ENCODE peak calls at places on chromosome 15, in nine cellular contexts. One of them, this sample, is unnamed. For H3K27me3, the result is how much of the 10 kb centered on the place peaks cover.

GRCh38 chr15:90862964-90863721 is 5.2 kb upstream of the FURIN start:
- DNase-seq in AG04450: no peak
- DNase-seq in effector memory CD4-positive, alpha-beta T cell: no peak
- DNase-seq in right cardiac atrium: peak
- DNase-seq in upper lobe of left lung: peak
- DNase-seq in WERI-Rb-1: no peak
- DNase-seq in thoracic aorta: no peak
- DNase-seq in fibroblast of lung: no peak
- DNase-seq in BJ: no peak
- DNase-seq in this sample: peak

GRCh38 chr15:31045606-31046005 is 54.2 kb upstream of the MTMR10 start:
- DNase-seq in BJ: no peak
- DNase-seq in thoracic aorta: no peak
- DNase-seq in effector memory CD4-positive, alpha-beta T cell: no peak
- DNase-seq in fibroblast of lung: no peak
- DNase-seq in AG04450: no peak
- DNase-seq in WERI-Rb-1: no peak
- DNase-seq in upper lobe of left lung: no peak
- DNase-seq in right cardiac atrium: no peak
- DNase-seq in this sample: no peak

GRCh38 chr15:63277893-63278505 is 594 bp downstream of the APH1B start:
- DNase-seq in upper lobe of left lung: peak
- DNase-seq in BJ: no peak
- DNase-seq in AG04450: no peak
- DNase-seq in right cardiac atrium: no peak
- DNase-seq in effector memory CD4-positive, alpha-beta T cell: no peak
- DNase-seq in thoracic aorta: no peak
- DNase-seq in WERI-Rb-1: no peak
- DNase-seq in fibroblast of lung: no peak
- DNase-seq in this sample: peak

GRCh38 chr15:23546158-23546557 is 19.3 kb upstream of the MKRN3 start:
- DNase-seq in WERI-Rb-1: no peak
- DNase-seq in AG04450: no peak
- DNase-seq in effector memory CD4-positive, alpha-beta T cell: no peak
- DNase-seq in thoracic aorta: no peak
- DNase-seq in fibroblast of lung: no peak
- DNase-seq in upper lobe of left lung: no peak
- DNase-seq in BJ: no peak
- DNase-seq in right cardiac atrium: no peak
- DNase-seq in this sample: no peak

GRCh38 chr15:36506733-36507356 is 72.6 kb upstream of the CDIN1 start:
- DNase-seq in upper lobe of left lung: no peak
- DNase-seq in fibroblast of lung: no peak
- DNase-seq in AG04450: no peak
- DNase-seq in effector memory CD4-positive, alpha-beta T cell: no peak
- DNase-seq in right cardiac atrium: no peak
- DNase-seq in thoracic aorta: no peak
- DNase-seq in BJ: no peak
- DNase-seq in WERI-Rb-1: no peak
- DNase-seq in this sample: no peak

GRCh38 chr15:63066302-63066701 is 23.8 kb downstream of the TPM1 start:
- DNase-seq in right cardiac atrium: no peak
- DNase-seq in effector memory CD4-positive, alpha-beta T cell: no peak
- DNase-seq in thoracic aorta: no peak
- DNase-seq in WERI-Rb-1: no peak
- DNase-seq in upper lobe of left lung: no peak
- DNase-seq in BJ: no peak
- DNase-seq in AG04450: no peak
- DNase-seq in fibroblast of lung: peak
- DNase-seq in this sample: no peak

GRCh38 chr15:63918317-63918672 is 84.5 kb upstream of the HERC1 start:
- DNase-seq in upper lobe of left lung: no peak
- DNase-seq in right cardiac atrium: no peak
- DNase-seq in thoracic aorta: no peak
- DNase-seq in BJ: no peak
- DNase-seq in AG04450: no peak
- DNase-seq in fibroblast of lung: no peak
- DNase-seq in effector memory CD4-positive, alpha-beta T cell: no peak
- DNase-seq in WERI-Rb-1: no peak
- DNase-seq in this sample: peak

GRCh38 chr15:22227411-22227810 is 147.1 kb downstream of the OR4M2 start:
- DNase-seq in WERI-Rb-1: no peak
- DNase-seq in right cardiac atrium: no peak
- DNase-seq in BJ: no peak
- DNase-seq in effector memory CD4-positive, alpha-beta T cell: no peak
- DNase-seq in upper lobe of left lung: peak
- DNase-seq in AG04450: no peak
- DNase-seq in thoracic aorta: no peak
- DNase-seq in fibroblast of lung: no peak
- DNase-seq in this sample: no peak

GRCh38 chr15:97030251-97030650 is 699.8 kb downstream of the NR2F2 start:
- DNase-seq in BJ: no peak
- DNase-seq in right cardiac atrium: no peak
- DNase-seq in effector memory CD4-positive, alpha-beta T cell: no peak
- DNase-seq in upper lobe of left lung: no peak
- DNase-seq in WERI-Rb-1: no peak
- DNase-seq in AG04450: no peak
- DNase-seq in fibroblast of lung: no peak
- DNase-seq in thoracic aorta: no peak
- DNase-seq in this sample: no peak

GRCh38 chr15:49758856-49759255 is 138.0 kb downstream of the DTWD1 start:
- DNase-seq in upper lobe of left lung: no peak
- DNase-seq in fibroblast of lung: peak
- DNase-seq in right cardiac atrium: no peak
- DNase-seq in effector memory CD4-positive, alpha-beta T cell: no peak
- DNase-seq in thoracic aorta: no peak
- DNase-seq in WERI-Rb-1: no peak
- DNase-seq in BJ: no peak
- DNase-seq in AG04450: no peak
- DNase-seq in this sample: no peak

GRCh38 chr15:34737379-34737928 is 17.3 kb downstream of the GJD2 start:
- DNase-seq in WERI-Rb-1: no peak
- DNase-seq in right cardiac atrium: peak
- DNase-seq in BJ: no peak
- DNase-seq in upper lobe of left lung: no peak
- DNase-seq in effector memory CD4-positive, alpha-beta T cell: no peak
- DNase-seq in fibroblast of lung: no peak
- DNase-seq in AG04450: no peak
- DNase-seq in thoracic aorta: no peak
- DNase-seq in this sample: peak

GRCh38 chr15:49145651-49146609 is 9.5 kb downstream of the COPS2 start:
- DNase-seq in AG04450: no peak
- DNase-seq in thoracic aorta: no peak
- DNase-seq in right cardiac atrium: no peak
- DNase-seq in upper lobe of left lung: peak
- DNase-seq in BJ: no peak
- DNase-seq in effector memory CD4-positive, alpha-beta T cell: no peak
- DNase-seq in WERI-Rb-1: peak
- DNase-seq in fibroblast of lung: peak
- DNase-seq in this sample: peak

GRCh38 chr15:92930776-92931175 is 30.7 kb downstream of the CHD2 start:
- DNase-seq in fibroblast of lung: peak
- DNase-seq in WERI-Rb-1: peak
- DNase-seq in BJ: peak
- DNase-seq in AG04450: peak
- DNase-seq in upper lobe of left lung: no peak
- DNase-seq in right cardiac atrium: no peak
- DNase-seq in thoracic aorta: no peak
- DNase-seq in effector memory CD4-positive, alpha-beta T cell: no peak
- DNase-seq in this sample: peak

GRCh38 chr15:63203451-63204090 is 14.2 kb downstream of the RAB8B start:
- DNase-seq in thoracic aorta: no peak
- DNase-seq in WERI-Rb-1: no peak
- DNase-seq in right cardiac atrium: no peak
- DNase-seq in fibroblast of lung: peak
- DNase-seq in upper lobe of left lung: no peak
- DNase-seq in AG04450: no peak
- DNase-seq in effector memory CD4-positive, alpha-beta T cell: peak
- DNase-seq in BJ: no peak
- DNase-seq in this sample: peak

GRCh38 chr15:88388702-88389101 is 78.5 kb downstream of the MRPL46 start:
- DNase-seq in BJ: no peak
- DNase-seq in fibroblast of lung: no peak
- DNase-seq in effector memory CD4-positive, alpha-beta T cell: no peak
- DNase-seq in upper lobe of left lung: no peak
- DNase-seq in WERI-Rb-1: no peak
- DNase-seq in AG04450: no peak
- DNase-seq in thoracic aorta: no peak
- DNase-seq in right cardiac atrium: no peak
- DNase-seq in this sample: no peak

DNA sequence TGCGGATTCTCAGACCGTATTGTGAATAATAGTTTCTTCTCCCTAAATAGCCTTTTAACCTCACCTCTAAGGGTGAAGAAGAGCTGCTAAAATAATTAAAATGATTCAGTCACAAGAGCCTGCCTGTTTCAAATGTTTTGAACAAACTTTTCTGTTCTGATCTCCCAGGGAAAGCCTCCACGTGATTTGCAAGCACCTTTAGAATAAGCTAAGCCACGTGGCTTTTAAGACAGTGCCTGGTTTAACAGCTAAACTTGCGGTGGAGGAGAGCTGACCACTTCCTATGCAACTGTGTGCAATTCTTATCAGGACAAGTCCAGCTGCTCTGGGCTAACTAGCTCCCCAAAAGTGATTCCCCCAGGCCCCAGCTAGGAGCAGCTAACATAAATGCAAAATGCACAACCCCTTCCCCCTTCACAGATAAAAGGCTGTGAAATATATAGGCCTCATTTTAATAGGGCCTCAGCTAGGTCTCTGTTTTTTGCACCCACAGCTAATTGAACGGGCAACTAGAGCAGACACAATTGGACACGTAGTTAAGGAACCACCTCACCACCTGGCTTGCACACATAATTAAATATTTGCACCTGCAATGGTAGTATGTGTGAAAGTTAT is 401.2 kb upstream of the NR2F2 start:
- DNase-seq in WERI-Rb-1: no peak
- DNase-seq in BJ: no peak
- DNase-seq in thoracic aorta: no peak
- DNase-seq in fibroblast of lung: peak
- DNase-seq in right cardiac atrium: no peak
- DNase-seq in AG04450: no peak
- DNase-seq in upper lobe of left lung: no peak
- DNase-seq in effector memory CD4-positive, alpha-beta T cell: no peak
- DNase-seq in this sample: no peak
- H3K27me3 ChIP-seq in WERI-Rb-1: under half
- H3K27me3 ChIP-seq in BJ: under half
- H3K27me3 ChIP-seq in thoracic aorta: under half
- H3K27me3 ChIP-seq in fibroblast of lung: under half
- H3K27me3 ChIP-seq in right cardiac atrium: under half
- H3K27me3 ChIP-seq in AG04450: under half
- H3K27me3 ChIP-seq in upper lobe of left lung: under half
- H3K27me3 ChIP-seq in effector memory CD4-positive, alpha-beta T cell: under half
- H3K27me3 ChIP-seq in this sample: under half

DNA sequence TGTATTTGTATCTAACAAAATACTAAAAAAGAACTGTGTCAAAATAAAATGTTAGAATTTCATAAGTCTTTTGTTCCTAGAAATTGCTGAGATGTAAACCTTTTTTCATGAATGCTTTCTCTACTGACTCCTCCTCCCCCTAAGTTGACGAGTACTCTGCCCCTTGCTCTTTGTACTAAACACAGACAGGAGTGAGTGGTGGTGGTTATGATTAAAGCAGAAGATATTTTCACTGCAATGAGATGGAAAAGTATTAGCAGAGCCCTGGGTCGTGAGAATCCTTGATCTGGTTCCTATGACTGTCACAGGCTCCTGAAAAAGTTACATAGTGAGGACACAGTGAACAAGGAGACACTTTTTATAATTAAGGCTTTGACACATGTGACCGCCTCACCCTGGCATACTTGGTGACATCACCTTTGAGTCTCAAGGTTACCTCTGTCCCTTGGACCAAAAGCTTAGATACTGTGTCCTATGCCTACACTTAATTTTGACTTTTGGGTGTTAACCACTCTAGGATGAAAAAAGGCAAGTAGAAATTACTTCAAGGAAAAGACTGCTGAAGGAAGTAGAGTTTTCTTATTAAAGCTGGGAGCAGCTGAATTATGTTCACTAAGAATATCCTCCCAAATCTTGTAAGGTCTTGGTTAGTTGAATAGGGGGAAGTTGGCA is 130.4 kb upstream of the LYSMD4 start:
- DNase-seq in thoracic aorta: no peak
- DNase-seq in BJ: no peak
- DNase-seq in effector memory CD4-positive, alpha-beta T cell: no peak
- DNase-seq in upper lobe of left lung: no peak
- DNase-seq in right cardiac atrium: no peak
- DNase-seq in AG04450: no peak
- DNase-seq in fibroblast of lung: peak
- DNase-seq in WERI-Rb-1: no peak
- DNase-seq in this sample: no peak
- H3K27me3 ChIP-seq in thoracic aorta: under half
- H3K27me3 ChIP-seq in BJ: under half
- H3K27me3 ChIP-seq in effector memory CD4-positive, alpha-beta T cell: under half
- H3K27me3 ChIP-seq in upper lobe of left lung: under half
- H3K27me3 ChIP-seq in right cardiac atrium: under half
- H3K27me3 ChIP-seq in AG04450: under half
- H3K27me3 ChIP-seq in fibroblast of lung: under half
- H3K27me3 ChIP-seq in WERI-Rb-1: under half
- H3K27me3 ChIP-seq in this sample: under half

GRCh38 chr15:60179786-60180391 is 175.8 kb downstream of the FOXB1 start:
- DNase-seq in AG04450: peak
- DNase-seq in BJ: no peak
- DNase-seq in effector memory CD4-positive, alpha-beta T cell: peak
- DNase-seq in upper lobe of left lung: no peak
- DNase-seq in right cardiac atrium: no peak
- DNase-seq in WERI-Rb-1: peak
- DNase-seq in fibroblast of lung: peak
- DNase-seq in thoracic aorta: no peak
- DNase-seq in this sample: peak
- H3K27me3 ChIP-seq in AG04450: under half
- H3K27me3 ChIP-seq in BJ: under half
- H3K27me3 ChIP-seq in effector memory CD4-positive, alpha-beta T cell: under half
- H3K27me3 ChIP-seq in upper lobe of left lung: under half
- H3K27me3 ChIP-seq in right cardiac atrium: under half
- H3K27me3 ChIP-seq in WERI-Rb-1: under half
- H3K27me3 ChIP-seq in fibroblast of lung: under half
- H3K27me3 ChIP-seq in thoracic aorta: under half
- H3K27me3 ChIP-seq in this sample: under half

GRCh38 chr15:45715528-45715927 is 80.7 kb downstream of the SQOR start:
- DNase-seq in BJ: no peak
- DNase-seq in fibroblast of lung: no peak
- DNase-seq in AG04450: no peak
- DNase-seq in thoracic aorta: no peak
- DNase-seq in upper lobe of left lung: no peak
- DNase-seq in effector memory CD4-positive, alpha-beta T cell: no peak
- DNase-seq in right cardiac atrium: no peak
- DNase-seq in WERI-Rb-1: no peak
- DNase-seq in this sample: peak

GRCh38 chr15:45705510-45706473 is 71.0 kb downstream of the SQOR start:
- DNase-seq in WERI-Rb-1: peak
- DNase-seq in effector memory CD4-positive, alpha-beta T cell: peak
- DNase-seq in right cardiac atrium: peak
- DNase-seq in upper lobe of left lung: peak
- DNase-seq in fibroblast of lung: peak
- DNase-seq in thoracic aorta: peak
- DNase-seq in AG04450: peak
- DNase-seq in BJ: peak
- DNase-seq in this sample: peak

GRCh38 chr15:45714501-45715488 is 80.0 kb downstream of the SQOR start:
- DNase-seq in BJ: peak
- DNase-seq in upper lobe of left lung: peak
- DNase-seq in effector memory CD4-positive, alpha-beta T cell: peak
- DNase-seq in AG04450: peak
- DNase-seq in WERI-Rb-1: peak
- DNase-seq in right cardiac atrium: peak
- DNase-seq in fibroblast of lung: peak
- DNase-seq in thoracic aorta: no peak
- DNase-seq in this sample: peak

GRCh38 chr15:45710657-45711056 is 75.8 kb downstream of the SQOR start:
- DNase-seq in thoracic aorta: no peak
- DNase-seq in BJ: no peak
- DNase-seq in effector memory CD4-positive, alpha-beta T cell: no peak
- DNase-seq in AG04450: no peak
- DNase-seq in WERI-Rb-1: no peak
- DNase-seq in upper lobe of left lung: no peak
- DNase-seq in right cardiac atrium: no peak
- DNase-seq in fibroblast of lung: no peak
- DNase-seq in this sample: no peak
- H3K27me3 ChIP-seq in thoracic aorta: under half
- H3K27me3 ChIP-seq in BJ: under half
- H3K27me3 ChIP-seq in effector memory CD4-positive, alpha-beta T cell: under half
- H3K27me3 ChIP-seq in AG04450: under half
- H3K27me3 ChIP-seq in WERI-Rb-1: under half
- H3K27me3 ChIP-seq in upper lobe of left lung: under half
- H3K27me3 ChIP-seq in right cardiac atrium: under half
- H3K27me3 ChIP-seq in fibroblast of lung: under half
- H3K27me3 ChIP-seq in this sample: under half